ENCODE peak calls at places on chromosome X, in five cellular contexts. J is H9, U is transverse colon, P is left lung, Q is colonic mucosa. T is an unnamed sample. For H3K4me1, the result is how much of the 10 kb centered on the place peaks cover.

GRCh38 chrX:141642979-141643378 is 53.5 kb downstream of the SPANXA2 start:
- DNase-seq in Q (no peak), P (no peak), U (no peak), J (no peak), T (no peak)

GRCh38 chrX:113059714-113060113 is 219.1 kb upstream of the AMOT start:
- DNase-seq in Q (no peak), P (no peak), J (no peak), U (no peak), T (no peak)

GRCh38 chrX:110563276-110563675 is 204.6 kb downstream of the RTL9 start:
- DNase-seq in Q (no peak), U (no peak), P (no peak), J (no peak), T (no peak)

GRCh38 chrX:12704706-12705105 is 86.5 kb upstream of the PRPS2 start:
- DNase-seq in U (no peak), P (no peak), J (no peak), Q (no peak), T (no peak)

GRCh38 chrX:71870337-71871098 is 40.1 kb upstream of the NHSL2 start:
- DNase-seq in U (no peak), J (peak), P (no peak), Q (no peak), T (no peak)

GRCh38 chrX:47164420-47164819 is 19.4 kb downstream of the RBM10 start:
- DNase-seq in P (no peak), J (no peak), U (no peak), Q (no peak), T (no peak)

GRCh38 chrX:14056201-14056600 is 26.5 kb upstream of the GEMIN8 start:
- DNase-seq in J (no peak), U (no peak), P (no peak), Q (no peak), T (no peak)

GRCh38 chrX:133412246-133412645 is 3.0 kb downstream of the GPC4 start:
- DNase-seq in J (no peak), P (no peak), Q (no peak), U (no peak), T (no peak)

GRCh38 chrX:57528670-57529255 is 63.0 kb upstream of the ZXDB start:
- DNase-seq in Q (peak), U (no peak), P (no peak), J (peak), T (no peak)

GRCh38 chrX:1531106-1531890 is 5.7 kb downstream of the P2RY8 start:
- DNase-seq in J (no peak), Q (no peak), U (no peak), P (no peak), T (no peak)

GRCh38 chrX:18410038-18410437 is 15.4 kb upstream of the CDKL5 start:
- DNase-seq in P (no peak), U (no peak), J (no peak), Q (no peak), T (no peak)

GRCh38 chrX:95427389-95427788 is 1257.3 kb upstream of the DIAPH2 start:
- DNase-seq in U (no peak), P (no peak), J (no peak), Q (no peak), T (no peak)

GRCh38 chrX:47751670-47752069 is 85.0 kb upstream of the ZNF81 start:
- DNase-seq in P (peak), Q (peak), U (peak), J (peak), T (peak)

GRCh38 chrX:151970661-151971060 is 3.8 kb downstream of the GABRE start:
- DNase-seq in P (peak), U (peak), Q (peak), J (no peak), T (peak)

GRCh38 chrX:75596178-75596577 is 73.3 kb upstream of the ZDHHC15 start:
- DNase-seq in P (no peak), Q (no peak), U (no peak), J (no peak), T (no peak)

GRCh38 chrX:152220612-152221011 is 82.2 kb upstream of the MAGEA10 start:
- DNase-seq in P (no peak), U (no peak), Q (no peak), J (no peak), T (no peak)

GRCh38 chrX:41452972-41453371 is 5.8 kb downstream of the NYX start:
- DNase-seq in U (no peak), Q (no peak), J (no peak), P (no peak), T (no peak)

GRCh38 chrX:54641530-54641929 is 111.5 kb downstream of the GNL3L start:
- DNase-seq in P (no peak), U (no peak), Q (no peak), J (peak), T (no peak)

GRCh38 chrX:48937065-48937907 is 18.5 kb upstream of the PIM2 start:
- DNase-seq in U (peak), J (no peak), P (peak), Q (peak), T (peak)

GRCh38 chrX:107429090-107429489 is 20.4 kb upstream of the FRMPD3 start:
- DNase-seq in U (peak), J (peak), Q (peak), P (no peak), T (no peak)

GRCh38 chrX:41027388-41027787 is 57.9 kb upstream of the USP9X start:
- DNase-seq in J (no peak), U (no peak), Q (no peak), P (no peak), T (no peak)

GRCh38 chrX:118872102-118872566 is 48.5 kb downstream of the ZCCHC12 start:
- DNase-seq in J (no peak), P (no peak), U (peak), Q (peak), T (no peak)

GRCh38 chrX:117607571-117607970 is 509.0 kb downstream of the KLHL13 start:
- DNase-seq in U (no peak), P (no peak), Q (no peak), J (no peak), T (no peak)

GRCh38 chrX:114976321-114976720 is 41.1 kb downstream of the IL13RA2 start:
- DNase-seq in J (no peak), U (no peak), P (no peak), Q (no peak), T (no peak)

GRCh38 chrX:154799554-154800348 is 5.5 kb downstream of the MPP1 start:
- DNase-seq in J (no peak), Q (peak), U (peak), P (no peak), T (no peak)

GRCh38 chrX:154729439-154729838 is 21.4 kb downstream of the GAB3 start:
- DNase-seq in J (no peak), U (no peak), P (no peak), Q (no peak), T (no peak)

GRCh38 chrX:148609766-148610698 is 109.6 kb downstream of the AFF2 start:
- DNase-seq in U (no peak), J (peak), P (peak), Q (no peak), T (no peak)

GRCh38 chrX:10615931-10616780 is 4.2 kb downstream of the MID1 start:
- DNase-seq in P (no peak), U (peak), J (peak), Q (peak), T (no peak)

GRCh38 chrX:107482046-107482445 is 32.6 kb downstream of the FRMPD3 start:
- DNase-seq in U (no peak), P (no peak), J (no peak), Q (no peak), T (no peak)

GRCh38 chrX:12814434-12814833 is 23.2 kb downstream of the PRPS2 start:
- DNase-seq in Q (peak), U (peak), J (peak), P (no peak), T (no peak)

GRCh38 chrX:110853610-110854009 is 58.0 kb upstream of the CHRDL1 start:
- DNase-seq in U (no peak), J (peak), Q (no peak), P (no peak), T (no peak)

GRCh38 chrX:107996124-107996523 is 14.0 kb upstream of the TEX13B start:
- DNase-seq in P (no peak), U (no peak), Q (no peak), J (peak), T (no peak)

GRCh38 chrX:24153175-24153795 is 3.8 kb downstream of the ZFX start:
- DNase-seq in U (no peak), J (peak), P (no peak), Q (no peak), T (no peak)

GRCh38 chrX:12946838-12947544 is 27.9 kb upstream of the TMSB4X start:
- DNase-seq in Q (peak), J (peak), U (peak), P (peak), T (peak)

GRCh38 chrX:114906978-114907510 is 110.4 kb downstream of the IL13RA2 start:
- DNase-seq in P (no peak), U (no peak), Q (no peak), J (peak), T (no peak)

GRCh38 chrX:118807151-118808017 is 16.2 kb upstream of the ZCCHC12 start:
- DNase-seq in P (no peak), U (peak), J (peak), Q (peak), T (no peak)

GRCh38 chrX:130179170-130179569 is 7.4 kb downstream of the RAB33A start:
- DNase-seq in P (no peak), U (no peak), Q (no peak), J (no peak), T (no peak)

GRCh38 chrX:130176942-130177341 is 5.2 kb downstream of the RAB33A start:
- DNase-seq in U (no peak), P (no peak), Q (no peak), J (no peak), T (no peak)

GRCh38 chrX:130174937-130175336 is 3.2 kb downstream of the RAB33A start:
- DNase-seq in J (no peak), U (no peak), P (no peak), Q (no peak), T (no peak)

GRCh38 chrX:130174051-130174704 is 2.4 kb downstream of the RAB33A start:
- DNase-seq in J (no peak), Q (no peak), U (no peak), P (no peak), T (no peak)

DNA sequence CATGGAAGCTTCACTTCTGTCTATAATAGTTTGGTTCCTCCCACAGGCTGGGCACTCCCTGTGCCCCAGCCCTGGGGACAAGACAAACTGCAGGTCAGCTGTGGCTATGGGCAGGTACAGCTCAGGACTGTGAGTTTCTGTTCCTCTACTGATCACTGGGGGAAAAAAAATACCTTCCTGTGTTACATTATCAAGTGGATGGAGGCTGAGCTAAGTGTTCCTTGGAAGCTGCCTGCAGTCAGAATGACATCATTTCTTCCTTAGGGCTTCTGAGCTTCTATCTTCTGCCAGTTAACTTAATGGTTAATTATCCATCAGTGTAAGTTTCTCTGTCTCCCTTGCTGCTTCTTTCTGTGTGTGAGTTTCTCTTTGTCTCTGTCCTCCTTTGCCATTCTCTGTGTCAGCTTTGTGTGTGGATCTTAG is 4.6 kb downstream of the RAB33A start:
- DNase-seq in U (peak), P (no peak), Q (no peak), J (no peak), T (peak)
- H3K4me1 ChIP-seq in U (under half), P (under half), Q (under half), J (under half), T (under half)

DNA sequence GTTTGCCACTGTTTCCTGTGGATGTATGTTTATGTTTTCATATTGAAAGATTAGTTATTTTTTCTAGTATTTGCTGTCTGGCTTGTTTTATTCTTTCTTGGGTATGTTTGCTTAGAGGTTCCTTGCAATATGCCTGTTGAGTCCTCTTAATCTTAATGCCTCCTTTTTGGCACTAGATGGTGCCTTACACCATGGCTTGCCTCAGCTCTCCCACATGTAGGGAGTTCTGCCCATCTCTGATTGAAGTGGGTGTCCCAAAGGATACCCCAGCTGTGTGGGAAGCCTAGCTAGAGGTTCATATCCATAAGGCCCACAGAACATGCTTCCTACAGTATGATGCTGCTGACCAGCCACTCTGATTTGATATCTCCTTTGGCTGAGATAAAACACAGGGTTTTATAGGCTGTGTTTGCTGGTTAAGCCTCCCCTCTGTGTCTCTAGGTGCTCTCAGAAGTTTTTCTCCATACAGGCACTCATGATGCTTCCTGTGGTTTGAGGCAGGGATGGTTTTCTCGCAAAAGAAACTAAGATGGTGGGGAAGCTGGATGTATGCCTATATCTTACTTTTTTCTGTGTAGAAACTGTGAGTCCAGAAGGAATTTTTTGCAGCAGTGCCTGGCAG is 162.4 kb downstream of the ASB9 start:
- DNase-seq in Q (no peak), P (no peak), J (no peak), U (no peak), T (no peak)
- TF ChIP-seq CTCF in Q (no peak), P (no peak), J (peak), U (no peak), T (no peak)

DNA sequence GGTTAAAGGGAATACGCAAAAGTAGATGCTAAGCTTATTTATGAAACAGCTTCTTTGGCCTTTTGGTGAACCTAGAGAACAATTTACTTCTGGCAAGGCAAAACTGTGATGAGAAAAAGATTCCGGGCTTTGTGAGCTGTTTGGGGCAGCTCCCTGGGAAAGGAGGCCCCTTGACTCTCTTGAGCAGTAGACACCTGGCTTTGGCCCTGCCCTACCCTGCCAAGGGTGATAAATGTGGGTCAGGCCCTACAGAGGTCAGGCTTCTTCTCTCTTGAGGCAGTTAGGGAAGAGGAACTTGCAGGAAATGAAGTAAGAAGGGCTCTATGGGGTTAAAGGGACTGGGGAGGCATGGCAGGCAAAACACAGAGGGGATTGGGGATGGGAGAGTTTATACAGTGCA is 509.7 kb downstream of the MID1IP1 start:
- DNase-seq in J (no peak), P (no peak), U (no peak), Q (no peak), T (no peak)
- H3K4me1 ChIP-seq in J (under half), P (under half), U (under half), Q (under half), T (under half)

GRCh38 chrX:150504399-150505186 is 63.8 kb upstream of the MTM1 start:
- DNase-seq in U (no peak), P (no peak), Q (no peak), J (no peak), T (no peak)
- TF ChIP-seq CTCF in U (no peak), P (no peak), Q (no peak), J (no peak), T (no peak)

T was measured in Peyer's patch.